ENCODE peak calls at places on chromosomes 2 and 18, in eight cellular contexts. L is stomach; A is Panc1; C is pancreas; D is left ventricle myocardium inferior; K is sigmoid colon; F is gastrocnemius medialis; P is CD4-positive, alpha-beta T cell. X is an unnamed sample. For H3K27me3, the result is how much of the 10 kb centered on the place peaks cover.

GRCh38 chr2:150900913-150901312 is 360.8 kb downstream of the RBM43 start:
- DNase-seq in L (no peak), A (no peak), C (no peak), D (no peak), K (no peak), F (no peak), P (no peak), X (no peak)

GRCh38 chr18:6624271-6624670 is 105.2 kb upstream of the ARHGAP28 start:
- DNase-seq in L (no peak), A (no peak), C (no peak), D (no peak), K (no peak), F (no peak), P (no peak), X (no peak)

GRCh38 chr18:42742474-42742873 is 373.0 kb downstream of the RIT2 start:
- DNase-seq in L (no peak), A (no peak), C (no peak), D (no peak), K (no peak), F (no peak), P (no peak), X (no peak)

GRCh38 chr2:46862430-46862829 is 53.2 kb downstream of the MCFD2 start:
- DNase-seq in L (no peak), A (no peak), C (no peak), D (no peak), K (no peak), F (no peak), P (no peak), X (no peak)

GRCh38 chr18:3104190-3105054 is 91.5 kb upstream of the LPIN2 start:
- DNase-seq in L (no peak), A (peak), C (no peak), D (no peak), K (no peak), F (no peak), P (no peak), X (no peak)

GRCh38 chr18:62001396-62001795 is 108.6 kb upstream of the RNF152 start:
- DNase-seq in L (no peak), A (no peak), C (no peak), D (no peak), K (no peak), F (no peak), P (no peak), X (no peak)

GRCh38 chr2:47741101-47741500 is 41.8 kb upstream of the MSH6 start:
- DNase-seq in L (no peak), A (no peak), C (no peak), D (no peak), K (no peak), F (no peak), P (no peak), X (no peak)

GRCh38 chr18:31487251-31488015 is 10.5 kb upstream of the DSG2 start:
- DNase-seq in L (no peak), A (no peak), C (no peak), D (no peak), K (no peak), F (no peak), P (no peak), X (no peak)

GRCh38 chr18:60838677-60839076 is 466.1 kb upstream of the MC4R start:
- DNase-seq in L (no peak), A (no peak), C (no peak), D (no peak), K (no peak), F (no peak), P (no peak), X (peak)

GRCh38 chr2:45909677-45910191 is 258.3 kb downstream of the PRKCE start:
- DNase-seq in L (no peak), A (no peak), C (no peak), D (no peak), K (no peak), F (no peak), P (no peak), X (no peak)

GRCh38 chr18:25298853-25299274 is 53.1 kb downstream of the ZNF521 start:
- DNase-seq in L (no peak), A (peak), C (no peak), D (peak), K (no peak), F (peak), P (no peak), X (peak)

GRCh38 chr2:241063093-241063551 is 39.0 kb downstream of the MTERF4 start:
- DNase-seq in L (no peak), A (no peak), C (no peak), D (no peak), K (peak), F (no peak), P (no peak), X (no peak)

GRCh38 chr2:218291934-218292699 is at the start of gene TMBIM1:
- DNase-seq in L (peak), A (no peak), C (peak), D (peak), K (peak), F (peak), P (peak), X (peak)

GRCh38 chr2:133941666-133942065 is 312.2 kb upstream of the MGAT5 start:
- DNase-seq in L (no peak), A (no peak), C (no peak), D (no peak), K (no peak), F (no peak), P (no peak), X (no peak)

GRCh38 chr2:8631465-8632005 is 50.3 kb upstream of the ID2 start:
- DNase-seq in L (no peak), A (no peak), C (no peak), D (no peak), K (no peak), F (no peak), P (no peak), X (no peak)

GRCh38 chr2:189409136-189409535 is 32.1 kb upstream of the WDR75 start:
- DNase-seq in L (no peak), A (no peak), C (no peak), D (no peak), K (no peak), F (no peak), P (no peak), X (no peak)

GRCh38 chr2:46277470-46278190 is 19.6 kb upstream of the EPAS1 start:
- DNase-seq in L (no peak), A (no peak), C (no peak), D (peak), K (no peak), F (no peak), P (no peak), X (no peak)

GRCh38 chr2:857937-858336 is 92.7 kb upstream of the SNTG2 start:
- DNase-seq in L (no peak), A (no peak), C (no peak), D (no peak), K (no peak), F (no peak), P (no peak), X (no peak)

GRCh38 chr18:49648326-49648725 is 86.5 kb downstream of the LIPG start:
- DNase-seq in L (no peak), A (no peak), C (no peak), D (peak), K (no peak), F (peak), P (no peak), X (no peak)

GRCh38 chr2:173545364-173545734 is 190.7 kb downstream of the CDCA7 start:
- DNase-seq in L (no peak), A (no peak), C (no peak), D (no peak), K (no peak), F (no peak), P (no peak), X (no peak)

GRCh38 chr18:45290364-45290763 is 324.9 kb upstream of the SLC14A2 start:
- DNase-seq in L (no peak), A (no peak), C (no peak), D (no peak), K (no peak), F (no peak), P (no peak), X (no peak)

GRCh38 chr18:35693829-35694228 is 112.3 kb downstream of the GALNT1 start:
- DNase-seq in L (no peak), A (no peak), C (no peak), D (no peak), K (no peak), F (no peak), P (no peak), X (no peak)

GRCh38 chr2:9646631-9647030 is 15.8 kb upstream of the YWHAQ start:
- DNase-seq in L (no peak), A (no peak), C (no peak), D (no peak), K (no peak), F (no peak), P (no peak), X (no peak)

GRCh38 chr18:3525870-3526420 is 76.0 kb downstream of the TGIF1 start:
- DNase-seq in L (no peak), A (no peak), C (no peak), D (no peak), K (no peak), F (no peak), P (peak), X (no peak)

GRCh38 chr2:567865-568638 is 109.2 kb downstream of the TMEM18 start:
- DNase-seq in L (no peak), A (peak), C (no peak), D (peak), K (peak), F (peak), P (no peak), X (peak)

GRCh38 chr18:44895176-44895798 is 214.6 kb downstream of the SETBP1 start:
- DNase-seq in L (peak), A (peak), C (no peak), D (peak), K (no peak), F (peak), P (no peak), X (peak)

GRCh38 chr2:195734395-195734794 is 77.4 kb downstream of the SLC39A10 start:
- DNase-seq in L (no peak), A (no peak), C (no peak), D (no peak), K (no peak), F (no peak), P (no peak), X (no peak)

GRCh38 chr18:47932603-47933002 is 2.1 kb upstream of the SMAD2 start:
- DNase-seq in L (no peak), A (no peak), C (no peak), D (no peak), K (no peak), F (no peak), P (no peak), X (no peak)

GRCh38 chr18:79524181-79525078 is 128.7 kb downstream of the NFATC1 start:
- DNase-seq in L (no peak), A (no peak), C (peak), D (no peak), K (peak), F (no peak), P (peak), X (no peak)

GRCh38 chr18:75638597-75639467 is 211.3 kb upstream of the SMIM21 start:
- DNase-seq in L (no peak), A (no peak), C (no peak), D (peak), K (peak), F (no peak), P (no peak), X (peak)
- H3K27me3 ChIP-seq in L (under half), A (under half), C (under half), D (under half), K (under half), F (under half), P (under half), X (under half)

GRCh38 chr2:172429351-172429968 is 2.1 kb downstream of the ITGA6 start:
- DNase-seq in L (no peak), A (no peak), C (no peak), D (no peak), K (no peak), F (no peak), P (no peak), X (no peak)
- TF ChIP-seq CTCF in L (no peak), A (peak), C (no peak), D (peak), K (no peak), F (no peak), P (no peak), X (no peak)

GRCh38 chr2:169108098-169108884 is 38.9 kb downstream of the DHRS9 start:
- DNase-seq in L (no peak), A (no peak), C (no peak), D (no peak), K (no peak), F (no peak), P (no peak), X (no peak)

GRCh38 chr2:169106563-169107545 is 37.5 kb downstream of the DHRS9 start:
- DNase-seq in L (no peak), A (no peak), C (no peak), D (no peak), K (no peak), F (no peak), P (no peak), X (no peak)

GRCh38 chr2:169106125-169106524 is 36.8 kb downstream of the DHRS9 start:
- DNase-seq in L (no peak), A (no peak), C (no peak), D (no peak), K (no peak), F (no peak), P (no peak), X (no peak)

GRCh38 chr2:169107645-169108044 is 38.3 kb downstream of the DHRS9 start:
- DNase-seq in L (no peak), A (no peak), C (no peak), D (no peak), K (no peak), F (no peak), P (no peak), X (no peak)

GRCh38 chr2:169105433-169105832 is 36.1 kb downstream of the DHRS9 start:
- DNase-seq in L (no peak), A (no peak), C (no peak), D (no peak), K (no peak), F (no peak), P (no peak), X (no peak)
- H3K27ac ChIP-seq in L (no peak), A (no peak), C (no peak), D (no peak), K (no peak), F (no peak), P (no peak), X (no peak)

GRCh38 chr2:236169741-236170654 is 1.8 kb upstream of the GBX2 start:
- DNase-seq in L (no peak), A (no peak), C (no peak), D (no peak), K (no peak), F (no peak), P (no peak), X (no peak)

GRCh38 chr2:236171213-236172201 is 3.3 kb upstream of the GBX2 start:
- DNase-seq in L (no peak), A (no peak), C (no peak), D (no peak), K (no peak), F (no peak), P (no peak), X (no peak)

GRCh38 chr2:236172238-236172865 is 4.2 kb upstream of the GBX2 start:
- DNase-seq in L (no peak), A (no peak), C (no peak), D (no peak), K (peak), F (no peak), P (no peak), X (no peak)

GRCh38 chr2:236169151-236169721 is 1.1 kb upstream of the GBX2 start:
- DNase-seq in L (no peak), A (no peak), C (no peak), D (no peak), K (peak), F (no peak), P (no peak), X (no peak)

GRCh38 chr2:236170678-236171212 is 2.6 kb upstream of the GBX2 start:
- DNase-seq in L (no peak), A (no peak), C (no peak), D (no peak), K (no peak), F (no peak), P (no peak), X (no peak)
- H3K27me3 ChIP-seq in L (half or more), A (under half), C (half or more), D (half or more), K (half or more), F (half or more), P (half or more), X (half or more)

GRCh38 chr2:64608867-64609228 is 44.9 kb downstream of the SERTAD2 start:
- DNase-seq in L (no peak), A (no peak), C (no peak), D (peak), K (peak), F (no peak), P (no peak), X (no peak)

GRCh38 chr2:64610456-64610855 is 43.3 kb downstream of the SERTAD2 start:
- DNase-seq in L (no peak), A (no peak), C (no peak), D (no peak), K (peak), F (no peak), P (no peak), X (no peak)

GRCh38 chr2:64607381-64607780 is 46.3 kb downstream of the SERTAD2 start:
- DNase-seq in L (no peak), A (no peak), C (no peak), D (no peak), K (peak), F (no peak), P (no peak), X (no peak)

GRCh38 chr2:64606495-64607363 is 47.0 kb downstream of the SERTAD2 start:
- DNase-seq in L (peak), A (no peak), C (peak), D (peak), K (peak), F (peak), P (peak), X (peak)

DNA sequence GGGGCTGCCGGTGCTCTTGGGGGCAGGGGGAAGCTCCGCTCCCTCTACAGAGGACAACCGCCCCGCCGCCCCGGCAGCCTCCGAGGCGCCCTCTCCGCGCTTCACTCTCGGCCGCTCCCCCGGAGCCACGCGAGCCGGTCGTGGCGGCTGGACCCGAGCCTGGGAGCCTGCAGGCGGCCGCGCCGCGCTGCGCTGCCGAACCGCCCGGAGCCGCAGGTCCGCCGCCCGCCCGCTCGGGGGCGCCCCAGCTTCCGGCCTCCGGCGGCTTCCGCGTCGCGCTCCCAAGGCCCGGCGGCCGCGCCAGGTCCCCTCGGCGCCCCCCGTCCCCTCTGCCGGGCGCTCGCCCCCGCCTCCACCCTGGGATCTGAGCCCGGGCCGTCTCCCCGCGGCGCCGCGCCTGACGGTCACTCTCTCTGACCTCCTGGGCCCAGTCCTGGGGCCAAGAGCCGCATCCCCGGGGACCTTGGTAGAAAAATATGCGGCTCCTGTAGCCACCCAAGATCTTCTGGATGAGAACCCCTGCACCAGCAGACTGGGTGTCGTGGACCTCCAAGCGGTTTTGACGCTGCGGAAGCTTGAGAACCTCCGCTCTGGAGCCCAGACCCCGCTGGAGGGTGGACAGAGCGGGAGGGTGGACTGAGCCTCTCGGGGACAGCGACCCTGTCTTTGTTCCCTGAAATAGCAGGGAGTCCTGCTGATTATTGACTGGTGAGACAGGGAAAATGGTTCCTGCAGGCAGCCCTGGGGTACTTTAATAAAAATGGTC is 44.3 kb downstream of the SERTAD2 start:
- DNase-seq in L (peak), A (no peak), C (peak), D (peak), K (peak), F (no peak), P (peak), X (peak)
- TF ChIP-seq CTCF in L (no peak), A (peak), C (no peak), D (peak), K (peak), F (no peak), P (no peak), X (peak)

GRCh38 chr18:63963610-63964256 is 6.1 kb upstream of the SERPINB8 start:
- DNase-seq in L (peak), A (peak), C (no peak), D (no peak), K (no peak), F (no peak), P (no peak), X (peak)
- H3K27ac ChIP-seq in L (no peak), A (no peak), C (no peak), D (no peak), K (no peak), F (no peak), P (no peak), X (no peak)

GRCh38 chr2:100206731-100207255 is 64.4 kb upstream of the AFF3 start:
- DNase-seq in L (no peak), A (no peak), C (no peak), D (no peak), K (no peak), F (no peak), P (no peak), X (no peak)

GRCh38 chr2:100207411-100207885 is 65.1 kb upstream of the AFF3 start:
- DNase-seq in L (no peak), A (no peak), C (no peak), D (no peak), K (no peak), F (no peak), P (no peak), X (no peak)

GRCh38 chr2:100208375-100208774 is 66.0 kb upstream of the AFF3 start:
- DNase-seq in L (no peak), A (no peak), C (no peak), D (no peak), K (no peak), F (no peak), P (no peak), X (no peak)

GRCh38 chr2:100202567-100202966 is 60.2 kb upstream of the AFF3 start:
- DNase-seq in L (no peak), A (no peak), C (no peak), D (no peak), K (no peak), F (no peak), P (no peak), X (no peak)

DNA sequence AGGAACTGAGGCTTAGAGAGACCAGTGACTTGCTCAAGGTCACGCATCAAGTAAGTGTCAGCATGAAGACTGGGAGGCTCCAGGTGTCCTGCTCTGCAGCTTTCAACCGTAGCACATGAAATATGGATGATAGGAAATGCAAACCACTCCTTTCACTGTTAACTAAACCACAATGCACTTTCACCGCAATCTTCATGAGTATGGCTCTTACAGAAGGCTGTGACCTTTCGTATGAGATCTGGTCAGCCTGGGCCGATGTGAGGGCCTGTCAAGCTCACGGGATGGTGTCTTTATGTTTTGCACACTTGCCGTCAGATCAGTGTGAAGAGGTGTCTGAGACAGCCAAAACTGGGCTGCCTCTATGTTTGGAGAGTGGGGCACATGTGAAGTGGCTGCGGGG is 62.7 kb upstream of the AFF3 start:
- DNase-seq in L (no peak), A (no peak), C (no peak), D (no peak), K (no peak), F (no peak), P (no peak), X (no peak)
- H3K27me3 ChIP-seq in L (under half), A (under half), C (under half), D (under half), K (under half), F (under half), P (under half), X (under half)

X was measured in uterus.